ENCODE peak calls at places on chromosome 18, in eight cellular contexts. One of them, this sample, is unnamed.

GRCh38 chr18:60894254-60894945 is 438.8 kb upstream of the CDH20 start:
- DNase-seq in OCI-LY7: no peak
- DNase-seq in psoas muscle: no peak
- DNase-seq in coronary artery: no peak
- DNase-seq in brain microvascular endothelial cell: no peak
- DNase-seq in tibial nerve: no peak
- DNase-seq in IMR-90: no peak
- DNase-seq in heart right ventricle: no peak
- DNase-seq in this sample: no peak

GRCh38 chr18:22800551-22800951 is 132.6 kb upstream of the RBBP8 start:
- DNase-seq in heart right ventricle: no peak
- DNase-seq in IMR-90: peak
- DNase-seq in brain microvascular endothelial cell: no peak
- DNase-seq in tibial nerve: no peak
- DNase-seq in psoas muscle: no peak
- DNase-seq in coronary artery: no peak
- DNase-seq in OCI-LY7: no peak
- DNase-seq in this sample: no peak

GRCh38 chr18:74745658-74746403 is 148.2 kb downstream of the ZNF407 start:
- DNase-seq in OCI-LY7: no peak
- DNase-seq in brain microvascular endothelial cell: peak
- DNase-seq in coronary artery: no peak
- DNase-seq in IMR-90: peak
- DNase-seq in tibial nerve: no peak
- DNase-seq in psoas muscle: no peak
- DNase-seq in heart right ventricle: no peak
- DNase-seq in this sample: no peak

GRCh38 chr18:7598167-7599062 is 31.3 kb downstream of the PTPRM start:
- DNase-seq in OCI-LY7: no peak
- DNase-seq in tibial nerve: no peak
- DNase-seq in heart right ventricle: no peak
- DNase-seq in coronary artery: no peak
- DNase-seq in brain microvascular endothelial cell: no peak
- DNase-seq in psoas muscle: no peak
- DNase-seq in IMR-90: peak
- DNase-seq in this sample: no peak

GRCh38 chr18:23115683-23116096 is 19.6 kb upstream of the CABLES1 start:
- DNase-seq in tibial nerve: no peak
- DNase-seq in coronary artery: no peak
- DNase-seq in brain microvascular endothelial cell: peak
- DNase-seq in OCI-LY7: no peak
- DNase-seq in psoas muscle: no peak
- DNase-seq in IMR-90: peak
- DNase-seq in heart right ventricle: no peak
- DNase-seq in this sample: no peak

GRCh38 chr18:13218376-13219011 is at the start of gene LDLRAD4:
- DNase-seq in IMR-90: no peak
- DNase-seq in psoas muscle: peak
- DNase-seq in OCI-LY7: no peak
- DNase-seq in heart right ventricle: peak
- DNase-seq in coronary artery: peak
- DNase-seq in brain microvascular endothelial cell: no peak
- DNase-seq in tibial nerve: no peak
- DNase-seq in this sample: peak

GRCh38 chr18:6960656-6961055 is 156.9 kb downstream of the LAMA1 start:
- DNase-seq in coronary artery: no peak
- DNase-seq in OCI-LY7: no peak
- DNase-seq in IMR-90: peak
- DNase-seq in tibial nerve: no peak
- DNase-seq in heart right ventricle: no peak
- DNase-seq in brain microvascular endothelial cell: peak
- DNase-seq in psoas muscle: no peak
- DNase-seq in this sample: no peak

GRCh38 chr18:23658296-23658695 is 4.4 kb downstream of the ANKRD29 start:
- DNase-seq in tibial nerve: no peak
- DNase-seq in psoas muscle: no peak
- DNase-seq in coronary artery: no peak
- DNase-seq in OCI-LY7: no peak
- DNase-seq in IMR-90: no peak
- DNase-seq in brain microvascular endothelial cell: no peak
- DNase-seq in heart right ventricle: no peak
- DNase-seq in this sample: no peak

GRCh38 chr18:60446821-60447220 is 74.2 kb upstream of the MC4R start:
- DNase-seq in tibial nerve: no peak
- DNase-seq in IMR-90: no peak
- DNase-seq in brain microvascular endothelial cell: peak
- DNase-seq in OCI-LY7: no peak
- DNase-seq in psoas muscle: no peak
- DNase-seq in coronary artery: no peak
- DNase-seq in heart right ventricle: no peak
- DNase-seq in this sample: no peak

GRCh38 chr18:32380559-32380958 is 90.1 kb downstream of the GAREM1 start:
- DNase-seq in IMR-90: no peak
- DNase-seq in OCI-LY7: peak
- DNase-seq in psoas muscle: no peak
- DNase-seq in tibial nerve: no peak
- DNase-seq in heart right ventricle: no peak
- DNase-seq in coronary artery: no peak
- DNase-seq in brain microvascular endothelial cell: no peak
- DNase-seq in this sample: no peak

GRCh38 chr18:11149441-11150270 is at the start of gene PIEZO2:
- DNase-seq in brain microvascular endothelial cell: peak
- DNase-seq in psoas muscle: peak
- DNase-seq in coronary artery: peak
- DNase-seq in tibial nerve: peak
- DNase-seq in heart right ventricle: peak
- DNase-seq in IMR-90: peak
- DNase-seq in OCI-LY7: no peak
- DNase-seq in this sample: peak
- TF ChIP-seq CTCF in brain microvascular endothelial cell: no peak
- TF ChIP-seq CTCF in psoas muscle: no peak
- TF ChIP-seq CTCF in coronary artery: no peak
- TF ChIP-seq CTCF in tibial nerve: no peak
- TF ChIP-seq CTCF in heart right ventricle: no peak
- TF ChIP-seq CTCF in IMR-90: no peak
- TF ChIP-seq CTCF in OCI-LY7: no peak
- TF ChIP-seq CTCF in this sample: no peak

DNA sequence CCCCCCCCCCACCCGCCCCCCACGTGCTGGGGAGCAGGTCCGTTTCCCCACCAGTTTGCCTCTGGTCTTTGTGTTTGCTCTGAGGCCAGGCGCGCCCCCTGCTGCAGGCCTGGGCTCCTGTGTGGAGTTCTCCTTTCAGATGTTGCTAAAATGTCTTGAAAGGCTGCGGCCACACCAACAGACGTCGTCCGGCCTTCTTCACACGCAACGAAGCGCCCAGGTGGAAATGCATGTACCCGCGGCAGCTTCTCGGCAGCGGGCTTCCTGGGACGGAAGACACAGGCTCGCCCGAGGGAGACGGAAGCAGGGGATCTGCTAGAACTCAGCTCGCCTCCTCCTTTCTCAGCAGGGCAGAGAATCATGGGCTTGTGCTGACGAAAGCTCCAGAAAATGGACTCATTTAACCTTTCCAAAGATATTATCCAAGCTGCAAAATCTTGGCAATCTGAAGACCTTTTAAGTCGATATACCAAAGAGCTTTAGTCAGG is 125.3 kb upstream of the ZNF516 start:
- DNase-seq in IMR-90: peak
- DNase-seq in tibial nerve: peak
- DNase-seq in coronary artery: no peak
- DNase-seq in psoas muscle: peak
- DNase-seq in heart right ventricle: peak
- DNase-seq in OCI-LY7: peak
- DNase-seq in brain microvascular endothelial cell: peak
- DNase-seq in this sample: no peak
- H3K4me3 ChIP-seq in IMR-90: peak
- H3K4me3 ChIP-seq in tibial nerve: peak
- H3K4me3 ChIP-seq in coronary artery: peak
- H3K4me3 ChIP-seq in psoas muscle: peak
- H3K4me3 ChIP-seq in heart right ventricle: peak
- H3K4me3 ChIP-seq in OCI-LY7: no peak
- H3K4me3 ChIP-seq in brain microvascular endothelial cell: peak
- H3K4me3 ChIP-seq in this sample: no peak

DNA sequence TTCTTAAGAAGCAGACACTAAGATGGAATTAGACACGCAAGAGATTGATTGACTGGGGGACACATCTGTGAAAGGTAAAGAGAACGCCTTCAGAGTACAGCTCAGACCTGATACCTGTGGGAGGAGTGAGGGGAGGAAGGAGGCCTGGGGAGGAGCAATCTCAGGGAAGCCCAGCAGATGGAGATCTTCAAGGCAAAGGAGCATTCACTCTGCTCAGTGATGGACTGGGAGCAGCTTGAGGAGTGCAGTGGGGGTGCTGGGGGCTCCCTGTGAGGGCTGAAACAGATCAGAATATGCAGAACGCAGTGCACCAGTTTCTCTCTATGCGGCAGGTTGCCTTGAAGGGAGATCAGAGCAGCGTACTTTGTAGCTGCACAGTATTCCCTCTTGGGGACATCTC is 103.7 kb upstream of the ATP8B1 start:
- DNase-seq in brain microvascular endothelial cell: no peak
- DNase-seq in coronary artery: no peak
- DNase-seq in tibial nerve: no peak
- DNase-seq in OCI-LY7: no peak
- DNase-seq in psoas muscle: no peak
- DNase-seq in IMR-90: no peak
- DNase-seq in heart right ventricle: no peak
- DNase-seq in this sample: no peak
- TF ChIP-seq CTCF in brain microvascular endothelial cell: peak
- TF ChIP-seq CTCF in coronary artery: no peak
- TF ChIP-seq CTCF in tibial nerve: no peak
- TF ChIP-seq CTCF in OCI-LY7: no peak
- TF ChIP-seq CTCF in psoas muscle: no peak
- TF ChIP-seq CTCF in IMR-90: no peak
- TF ChIP-seq CTCF in heart right ventricle: no peak
- TF ChIP-seq CTCF in this sample: no peak

GRCh38 chr18:28789460-28789859 is 612.5 kb upstream of the CDH2 start:
- DNase-seq in tibial nerve: no peak
- DNase-seq in psoas muscle: no peak
- DNase-seq in OCI-LY7: no peak
- DNase-seq in brain microvascular endothelial cell: no peak
- DNase-seq in heart right ventricle: no peak
- DNase-seq in IMR-90: no peak
- DNase-seq in coronary artery: no peak
- DNase-seq in this sample: no peak

GRCh38 chr18:28793911-28794310 is 617.0 kb upstream of the CDH2 start:
- DNase-seq in psoas muscle: no peak
- DNase-seq in coronary artery: no peak
- DNase-seq in heart right ventricle: no peak
- DNase-seq in IMR-90: no peak
- DNase-seq in tibial nerve: no peak
- DNase-seq in OCI-LY7: no peak
- DNase-seq in brain microvascular endothelial cell: no peak
- DNase-seq in this sample: no peak

GRCh38 chr18:28794459-28795245 is 617.7 kb upstream of the CDH2 start:
- DNase-seq in OCI-LY7: no peak
- DNase-seq in coronary artery: no peak
- DNase-seq in IMR-90: peak
- DNase-seq in brain microvascular endothelial cell: no peak
- DNase-seq in heart right ventricle: no peak
- DNase-seq in tibial nerve: no peak
- DNase-seq in psoas muscle: no peak
- DNase-seq in this sample: no peak

GRCh38 chr18:28791101-28791500 is 614.2 kb upstream of the CDH2 start:
- DNase-seq in heart right ventricle: no peak
- DNase-seq in OCI-LY7: no peak
- DNase-seq in IMR-90: no peak
- DNase-seq in coronary artery: no peak
- DNase-seq in brain microvascular endothelial cell: no peak
- DNase-seq in psoas muscle: no peak
- DNase-seq in tibial nerve: no peak
- DNase-seq in this sample: no peak

DNA sequence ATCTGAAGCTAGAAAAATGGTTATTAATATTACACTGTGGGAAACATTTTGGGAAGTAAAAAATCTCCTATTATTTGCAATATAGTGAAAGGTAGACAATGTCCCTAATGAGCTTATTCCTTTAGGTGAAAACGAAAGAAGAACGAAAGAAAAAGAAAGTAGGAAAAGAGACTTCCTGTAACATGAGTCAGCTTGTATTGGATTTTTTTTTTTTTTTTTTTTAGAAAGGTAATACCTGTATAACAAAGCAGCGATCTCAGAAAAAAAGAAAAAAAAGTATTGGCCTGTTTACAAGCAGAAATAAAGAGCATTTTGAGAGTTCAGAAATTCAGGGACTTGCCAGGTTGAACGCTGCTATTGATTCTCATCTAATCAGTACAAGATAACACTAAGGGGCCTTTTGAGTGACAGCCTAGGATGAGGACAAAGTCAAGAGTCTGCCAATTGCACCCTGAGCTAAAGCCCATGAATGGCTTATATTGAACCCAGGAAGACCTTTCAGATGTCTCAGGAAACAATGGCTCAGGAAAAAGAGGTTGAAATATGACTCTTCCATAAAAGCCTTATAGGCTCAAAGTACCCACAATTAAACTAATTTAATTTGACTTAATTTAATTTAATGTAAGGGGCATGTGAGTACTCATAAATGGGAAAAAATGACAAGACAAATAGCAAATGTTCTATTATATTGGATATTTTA is 615.6 kb upstream of the CDH2 start:
- DNase-seq in brain microvascular endothelial cell: no peak
- DNase-seq in OCI-LY7: no peak
- DNase-seq in psoas muscle: no peak
- DNase-seq in IMR-90: no peak
- DNase-seq in heart right ventricle: no peak
- DNase-seq in tibial nerve: no peak
- DNase-seq in coronary artery: no peak
- DNase-seq in this sample: no peak
- H3K4me3 ChIP-seq in brain microvascular endothelial cell: no peak
- H3K4me3 ChIP-seq in OCI-LY7: no peak
- H3K4me3 ChIP-seq in psoas muscle: no peak
- H3K4me3 ChIP-seq in IMR-90: no peak
- H3K4me3 ChIP-seq in heart right ventricle: no peak
- H3K4me3 ChIP-seq in tibial nerve: no peak
- H3K4me3 ChIP-seq in coronary artery: no peak
- H3K4me3 ChIP-seq in this sample: no peak

DNA sequence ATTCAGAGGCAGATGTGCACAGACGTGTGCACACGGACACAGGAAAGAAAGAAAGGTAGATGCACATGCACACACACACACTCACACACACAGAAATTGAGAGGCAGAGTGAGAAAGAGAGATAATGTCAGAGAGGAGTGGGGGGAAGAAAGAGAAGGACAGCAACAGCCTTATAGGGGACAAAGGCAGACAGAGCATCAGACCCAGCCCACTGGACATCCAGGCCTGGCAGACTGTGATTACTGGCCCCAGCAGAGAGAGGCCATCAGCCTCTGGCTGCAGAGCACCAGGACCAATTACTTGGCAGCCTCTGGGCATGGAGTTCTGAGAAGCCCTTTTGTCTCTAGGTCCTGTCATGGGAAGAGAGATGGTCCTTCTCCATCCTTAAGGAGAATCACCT is 66.1 kb downstream of the C18orf54 start:
- DNase-seq in coronary artery: no peak
- DNase-seq in OCI-LY7: no peak
- DNase-seq in tibial nerve: no peak
- DNase-seq in heart right ventricle: no peak
- DNase-seq in psoas muscle: no peak
- DNase-seq in IMR-90: no peak
- DNase-seq in brain microvascular endothelial cell: no peak
- DNase-seq in this sample: no peak
- TF ChIP-seq CTCF in coronary artery: no peak
- TF ChIP-seq CTCF in OCI-LY7: no peak
- TF ChIP-seq CTCF in tibial nerve: no peak
- TF ChIP-seq CTCF in heart right ventricle: no peak
- TF ChIP-seq CTCF in psoas muscle: no peak
- TF ChIP-seq CTCF in IMR-90: no peak
- TF ChIP-seq CTCF in brain microvascular endothelial cell: no peak
- TF ChIP-seq CTCF in this sample: no peak